ENCODE peak calls at places on chromosomes 12 and 14, in nine cellular contexts. Z is adrenal gland; S is activated T-cell treated with anti-CD3 and anti-CD28 coated beads for 48 hours; I is A549; B is stimulated activated CD8-positive, alpha-beta memory T cell treated with anti-CD3 and anti-CD28 coated beads, Interleukin-12 subunit alpha, Interleukin-12 subunit beta, amount 100 ng/mL, for 4 hours; Q is Peyer's patch; Y is stimulated activated naive CD4-positive, alpha-beta T cell treated with Interleukin-2 at 50 U/mL for 16 hours; C is HEK293T; L is OCI-M1. T is an unnamed sample.

GRCh38 chr12:11885261-11886038 is 185.3 kb upstream of the BCL2L14 start:
- DNase-seq in Z (no peak), S (no peak), I (peak; percentile 38), B (no peak), Q (no peak), Y (no peak), C (no peak), L (no peak), T (no peak)

GRCh38 chr12:87812711-87813110 is 216.5 kb downstream of the C12orf50 start:
- DNase-seq in Z (no peak), S (no peak), I (no peak), B (no peak), Q (no peak), Y (no peak), C (no peak), L (no peak), T (no peak)

GRCh38 chr12:30691122-30691879 is 4.4 kb downstream of the IPO8 start:
- DNase-seq in Z (peak; percentile 67), S (no peak), I (peak; percentile 8), B (no peak), Q (no peak), Y (no peak), C (peak; percentile 17), L (peak; percentile 43), T (no peak)

GRCh38 chr12:18439541-18439940 is 178.2 kb downstream of the PIK3C2G start:
- DNase-seq in Z (no peak), S (no peak), I (no peak), B (no peak), Q (no peak), Y (no peak), C (no peak), L (peak; percentile 14), T (no peak)

GRCh38 chr14:100698066-100698465 is 28.6 kb upstream of the DLK1 start:
- DNase-seq in Z (no peak), S (no peak), I (no peak), B (no peak), Q (no peak), Y (no peak), C (no peak), L (no peak), T (no peak)

GRCh38 chr12:75735853-75736252 is 224.4 kb upstream of the KRR1 start:
- DNase-seq in Z (peak; percentile 58), S (no peak), I (no peak), B (no peak), Q (no peak), Y (no peak), C (no peak), L (no peak), T (no peak)

GRCh38 chr14:103123634-103124500 is 606 bp downstream of the TNFAIP2 start:
- DNase-seq in Z (peak; percentile 73), S (no peak), I (no peak), B (no peak), Q (no peak), Y (no peak), C (no peak), L (no peak), T (peak; percentile 66)

GRCh38 chr12:95790912-95791849 is 617 bp upstream of the NTN4 start:
- DNase-seq in Z (peak; percentile 34), S (peak; percentile 4), I (peak; percentile 62), B (no peak), Q (peak; percentile 55), Y (peak; percentile 30), C (peak; percentile 21), L (no peak), T (peak; percentile 60)

GRCh38 chr14:92506230-92506629 is 7.4 kb upstream of the RIN3 start:
- DNase-seq in Z (no peak), S (no peak), I (no peak), B (no peak), Q (no peak), Y (no peak), C (no peak), L (no peak), T (no peak)

GRCh38 chr12:47218191-47218654 is 138.5 kb upstream of the AMIGO2 start:
- DNase-seq in Z (no peak), S (no peak), I (no peak), B (no peak), Q (no peak), Y (peak; percentile 32), C (no peak), L (no peak), T (no peak)

GRCh38 chr14:21025374-21026151 is 702 bp upstream of the NDRG2 start:
- DNase-seq in Z (peak; percentile 77), S (no peak), I (no peak), B (no peak), Q (peak; percentile 63), Y (no peak), C (no peak), L (no peak), T (no peak)

GRCh38 chr14:81632162-81632561 is 98.5 kb upstream of the SEL1L start:
- DNase-seq in Z (no peak), S (no peak), I (no peak), B (no peak), Q (no peak), Y (no peak), C (no peak), L (no peak), T (no peak)

GRCh38 chr12:49538740-49539403 is at the start of gene KCNH3:
- DNase-seq in Z (peak; percentile 81), S (peak; percentile 67), I (peak; percentile 88), B (peak; percentile 78), Q (peak; percentile 85), Y (peak; percentile 85), C (peak; percentile 82), L (peak; percentile 78), T (peak; percentile 82)

GRCh38 chr12:2323538-2324261 is 270.9 kb downstream of the CACNA1C start:
- DNase-seq in Z (no peak), S (no peak), I (no peak), B (no peak), Q (no peak), Y (no peak), C (no peak), L (no peak), T (no peak)

T was measured in HAP-1.